ENCODE peak calls at places on chromosomes 11 and 22, in four cellular contexts. G is WTC11, Q is HepG2, O is K562. R is an unnamed sample.

GRCh38 chr11:134516529-134516928 is 104.5 kb upstream of the B3GAT1 start:
- DNase-seq in G (peak; percentile 35), Q (no peak), O (no peak), R (no peak)

GRCh38 chr11:17683378-17684161 is 35.8 kb upstream of the MYOD1 start:
- DNase-seq in G (no peak), Q (peak; percentile 42), O (no peak), R (no peak)

GRCh38 chr22:18091916-18092526 is 14.2 kb downstream of the PEX26 start:
- DNase-seq in G (no peak), Q (peak; percentile 76), O (no peak), R (no peak)

GRCh38 chr11:44731685-44732411 is 5.1 kb downstream of the TSPAN18 start:
- DNase-seq in G (no peak), Q (no peak), O (no peak), R (no peak)

GRCh38 chr11:1091332-1092083 is 16.8 kb downstream of the MUC2 start:
- DNase-seq in G (no peak), Q (no peak), O (no peak), R (no peak)

GRCh38 chr11:78943841-78944240 is 369.2 kb upstream of the NARS2 start:
- DNase-seq in G (no peak), Q (no peak), O (peak; percentile 38), R (no peak)

GRCh38 chr11:1573847-1574255 is 1.8 kb upstream of the DUSP8 start:
- DNase-seq in G (no peak), Q (no peak), O (no peak), R (no peak)

GRCh38 chr22:43110927-43111623 is 525 bp downstream of the BIK start:
- DNase-seq in G (peak; percentile 45), Q (no peak), O (no peak), R (no peak)

GRCh38 chr22:27866136-27867091 is 52.6 kb downstream of the PITPNB start:
- DNase-seq in G (no peak), Q (peak; percentile 43), O (no peak), R (no peak)

GRCh38 chr22:23084453-23085350 is 14.4 kb downstream of the GNAZ start:
- DNase-seq in G (no peak), Q (no peak), O (peak; percentile 51), R (no peak)

GRCh38 chr11:84480151-84480550 is 1147.0 kb downstream of the DLG2 start:
- DNase-seq in G (no peak), Q (no peak), O (no peak), R (no peak)

GRCh38 chr11:13119928-13120520 is 110.9 kb downstream of the RASSF10 start:
- DNase-seq in G (no peak), Q (no peak), O (no peak), R (no peak)

GRCh38 chr22:26529345-26529744 is 17.1 kb upstream of the TFIP11 start:
- DNase-seq in G (no peak), Q (peak; percentile 39), O (no peak), R (no peak)

GRCh38 chr11:72364754-72365153 is 69.6 kb downstream of the CLPB start:
- DNase-seq in G (no peak), Q (no peak), O (no peak), R (no peak)

GRCh38 chr22:38996105-38996504 is 14.0 kb downstream of the APOBEC3B start:
- DNase-seq in G (no peak), Q (no peak), O (no peak), R (no peak)

GRCh38 chr22:19845369-19845722 is 9.3 kb downstream of the GNB1L start:
- DNase-seq in G (no peak), Q (no peak), O (peak; percentile 72), R (no peak)

GRCh38 chr22:29480512-29481264 is 670 bp downstream of the NEFH start:
- DNase-seq in G (peak; percentile 64), Q (no peak), O (peak; percentile 78), R (no peak)

GRCh38 chr22:45896153-45896951 is 80.6 kb downstream of the WNT7B start:
- DNase-seq in G (peak; percentile 69), Q (no peak), O (no peak), R (no peak)

GRCh38 chr22:45896961-45897538 is 79.9 kb downstream of the WNT7B start:
- DNase-seq in G (no peak), Q (no peak), O (no peak), R (no peak)

GRCh38 chr22:45893516-45893915 is 83.4 kb downstream of the WNT7B start:
- DNase-seq in G (no peak), Q (no peak), O (no peak), R (no peak)

GRCh38 chr22:45897736-45898135 is 79.2 kb downstream of the WNT7B start:
- DNase-seq in G (no peak), Q (no peak), O (no peak), R (no peak)

GRCh38 chr22:45895436-45896152 is 81.4 kb downstream of the WNT7B start:
- DNase-seq in G (no peak), Q (no peak), O (no peak), R (no peak)
- TF ChIP-seq ELF4 in G (no peak), Q (no peak), O (no peak), R (no peak)

GRCh38 chr11:128694618-128695481 is 978 bp downstream of the FLI1 start:
- DNase-seq in G (peak; percentile 59), Q (no peak), O (no peak), R (peak; percentile 39)
- TF ChIP-seq ELF4 in G (no peak), Q (no peak), O (no peak), R (no peak)

DNA sequence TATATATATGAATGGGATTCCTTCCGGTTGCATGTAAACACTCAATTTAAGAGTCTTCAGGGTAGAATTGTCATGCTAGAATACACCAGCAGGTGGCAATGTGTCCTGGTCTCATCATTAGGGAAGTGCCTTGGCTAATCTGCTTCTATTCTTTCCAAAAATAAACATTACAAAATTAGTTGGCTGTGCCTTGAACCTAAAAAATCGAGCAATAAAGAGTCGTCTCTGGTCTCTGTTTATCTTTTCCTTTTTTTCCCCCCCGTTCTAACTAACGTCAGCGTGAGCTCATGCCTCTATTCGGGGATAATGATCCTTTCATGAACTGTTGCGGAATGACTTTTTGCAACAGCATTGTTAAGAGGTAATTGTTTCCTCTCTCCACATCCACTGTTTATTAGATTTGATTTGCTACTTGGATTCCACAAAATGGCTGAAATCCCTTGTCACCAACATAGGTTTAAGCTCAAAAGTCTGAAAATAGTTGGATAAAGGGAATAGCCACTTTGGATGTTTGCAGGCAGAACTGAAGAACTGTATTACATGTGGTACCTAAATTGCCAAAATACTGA is 1.2 kb upstream of the ARHGEF12 start:
- DNase-seq in G (peak; percentile 29), Q (peak; percentile 74), O (peak; percentile 57), R (peak; percentile 57)
- TF ChIP-seq ELF4 in G (no peak), Q (no peak), O (no peak), R (no peak)

DNA sequence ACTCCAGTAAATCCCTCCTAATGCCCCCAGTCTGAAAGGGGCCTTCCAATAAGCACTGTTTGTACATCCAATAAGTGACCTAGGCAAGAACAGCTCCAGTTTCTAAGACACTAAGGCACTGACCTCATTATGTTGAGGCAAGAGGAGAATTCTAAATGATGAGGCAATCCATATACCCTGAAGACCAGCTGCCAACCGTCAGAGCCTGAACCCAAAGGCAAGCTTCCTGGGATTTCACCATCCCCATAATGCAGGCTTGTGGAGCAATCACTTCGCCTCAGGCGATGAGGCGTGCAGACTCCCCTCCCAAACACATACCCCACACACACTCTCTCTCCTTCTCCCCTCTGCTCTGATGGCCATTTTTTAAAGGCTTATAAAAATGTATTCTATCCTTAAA is 49.5 kb downstream of the LGR4 start:
- DNase-seq in G (no peak), Q (no peak), O (no peak), R (peak; percentile 31)
- TF ChIP-seq ELF4 in G (no peak), Q (no peak), O (no peak), R (no peak)

DNA sequence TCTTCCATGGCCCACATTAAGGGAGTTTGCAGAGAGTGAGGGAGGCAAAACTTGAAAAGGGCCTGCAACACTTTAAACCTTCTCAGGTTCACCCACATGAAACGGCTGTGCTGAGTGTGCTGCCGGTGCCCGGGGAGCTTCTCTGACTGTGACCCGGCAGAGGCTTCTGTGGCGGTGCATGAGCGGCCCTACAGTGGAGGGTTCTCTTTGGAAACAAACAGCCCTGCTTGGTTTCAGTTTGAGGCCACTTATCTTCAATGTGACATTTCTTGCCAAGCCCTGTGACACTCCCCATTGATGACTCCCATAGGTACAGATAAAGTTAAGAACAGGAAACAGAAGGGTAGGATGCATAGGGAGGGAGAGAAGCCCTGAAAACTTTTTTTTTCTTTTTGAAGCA is 31.8 kb downstream of the FAM118A start:
- DNase-seq in G (no peak), Q (no peak), O (no peak), R (no peak)
- TF ChIP-seq ELF4 in G (no peak), Q (no peak), O (no peak), R (no peak)